ENCODE peak calls at places on chromosomes 11 and 22, in six cellular contexts. S, E, N, K, Q and Z are unnamed samples.

GRCh38 chr11:56923116-56923515 is 65.6 kb upstream of the OR5AK2 start:
- DNase-seq in K (no peak), Q (no peak), N (no peak), S (no peak), E (no peak), Z (no peak)

GRCh38 chr22:45007946-45008852 is 1.6 kb downstream of the PHF21B start:
- DNase-seq in S (peak), E (peak), Q (no peak), K (no peak), N (peak), Z (no peak)

GRCh38 chr22:30031764-30032468 is 48.3 kb upstream of the HORMAD2 start:
- DNase-seq in Q (no peak), K (no peak), S (no peak), N (no peak), E (no peak), Z (no peak)

GRCh38 chr11:110185599-110185998 is 92.4 kb downstream of the ZC3H12C start:
- DNase-seq in Q (no peak), K (no peak), E (no peak), S (no peak), N (no peak), Z (no peak)

GRCh38 chr11:115672999-115673411 is 168.8 kb upstream of the CADM1 start:
- DNase-seq in E (no peak), Q (no peak), N (no peak), K (no peak), S (no peak), Z (peak)

GRCh38 chr22:35546886-35547285 is 6.3 kb downstream of the RASD2 start:
- DNase-seq in K (no peak), Q (no peak), S (no peak), E (no peak), N (no peak), Z (no peak)

GRCh38 chr11:9568854-9569587 is 4.4 kb upstream of the WEE1 start:
- DNase-seq in E (peak), K (peak), S (peak), N (no peak), Q (no peak), Z (peak)

GRCh38 chr11:67119577-67120391 is 721 bp downstream of the KDM2A start:
- DNase-seq in E (peak), N (peak), S (peak), Q (no peak), K (no peak), Z (peak)

GRCh38 chr11:120401506-120401905 is 65.3 kb downstream of the ARHGEF12 start:
- DNase-seq in Q (no peak), N (no peak), E (no peak), K (no peak), S (no peak), Z (no peak)

GRCh38 chr22:31692186-31692886 is 30.3 kb upstream of the PISD start:
- DNase-seq in E (no peak), N (no peak), K (no peak), Q (no peak), S (no peak), Z (peak)

GRCh38 chr11:62687508-62688396 is 1.6 kb downstream of the LRRN4CL start:
- DNase-seq in Q (no peak), N (no peak), S (no peak), K (no peak), E (no peak), Z (peak)

GRCh38 chr11:94450061-94450460 is 43.6 kb downstream of the MRE11 start:
- DNase-seq in E (peak), S (no peak), K (no peak), Q (no peak), N (no peak), Z (no peak)

GRCh38 chr11:82233211-82233610 is 500.5 kb downstream of the FAM181B start:
- DNase-seq in K (no peak), Q (no peak), N (no peak), E (no peak), S (no peak), Z (no peak)

GRCh38 chr11:106400949-106401545 is 323.6 kb downstream of the AASDHPPT start:
- DNase-seq in K (no peak), E (no peak), Q (no peak), S (no peak), N (no peak), Z (no peak)

GRCh38 chr11:115676768-115677167 is 172.6 kb upstream of the CADM1 start:
- DNase-seq in N (no peak), Q (no peak), S (no peak), E (no peak), K (no peak), Z (no peak)

GRCh38 chr11:119773016-119773415 is 44.0 kb upstream of the NECTIN1 start:
- DNase-seq in N (no peak), E (no peak), Q (no peak), S (no peak), K (no peak), Z (no peak)

GRCh38 chr22:43625242-43625641 is 186.9 kb downstream of the EFCAB6 start:
- DNase-seq in N (no peak), K (no peak), E (no peak), Q (no peak), S (peak), Z (no peak)

GRCh38 chr11:95299078-95299611 is 68.1 kb upstream of the SESN3 start:
- DNase-seq in S (no peak), K (no peak), E (no peak), Q (no peak), N (no peak), Z (no peak)

GRCh38 chr22:40367342-40367741 is 3.1 kb upstream of the SGSM3 start:
- DNase-seq in S (no peak), Q (no peak), N (no peak), K (no peak), E (no peak), Z (no peak)

GRCh38 chr22:45251828-45252227 is 11.1 kb upstream of the KIAA0930 start:
- DNase-seq in S (no peak), N (no peak), K (no peak), Q (no peak), E (no peak), Z (no peak)

GRCh38 chr11:100942016-100942415 is 187.6 kb downstream of the PGR start:
- DNase-seq in K (no peak), Q (no peak), E (no peak), N (peak), S (no peak), Z (no peak)

GRCh38 chr11:129440028-129440630 is 64.5 kb downstream of the BARX2 start:
- DNase-seq in K (peak), Q (no peak), E (no peak), S (peak), N (no peak), Z (no peak)

DNA sequence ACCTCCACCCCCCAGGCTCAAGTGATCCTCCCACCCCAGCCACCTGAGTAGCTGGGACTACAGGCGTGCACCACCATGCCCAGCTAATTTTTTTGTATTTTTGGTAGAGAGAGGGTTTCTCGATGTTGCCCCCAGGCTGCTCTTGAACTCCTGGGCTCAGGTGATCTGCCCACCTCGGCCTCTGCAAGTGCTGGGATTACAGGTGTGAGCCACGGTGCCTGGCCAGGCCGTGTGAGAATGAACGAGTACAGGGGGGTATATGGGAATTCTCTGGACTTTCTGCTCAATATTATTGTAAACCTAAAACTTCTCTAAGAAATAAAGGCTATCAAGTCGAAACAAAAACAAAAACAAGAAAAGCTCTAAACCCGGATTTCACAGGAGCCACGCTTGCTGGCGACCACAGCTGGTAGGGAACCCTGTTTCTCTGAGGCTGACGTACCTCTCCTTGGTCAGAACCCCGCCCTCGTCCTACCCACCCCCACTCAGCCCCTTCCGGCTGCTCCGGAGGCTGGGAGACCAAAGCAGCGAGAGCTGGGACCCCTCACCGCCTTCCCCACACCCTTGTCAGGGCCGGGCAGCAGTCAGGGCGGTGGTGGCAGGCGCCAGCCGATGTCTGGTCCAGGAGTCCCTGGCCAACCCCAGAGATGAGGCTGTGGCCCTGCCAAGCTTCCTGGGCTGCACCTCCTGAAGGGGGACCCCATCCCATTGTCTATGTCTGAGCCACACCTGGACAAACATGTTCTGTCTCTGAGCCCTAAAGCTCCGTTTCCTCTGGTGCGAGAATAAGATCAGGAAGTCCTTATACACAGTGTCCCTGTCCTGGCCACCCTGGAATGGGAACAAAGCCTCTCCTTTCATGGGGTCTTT is 52.1 kb downstream of the LINC01488 start:
- DNase-seq in Q (no peak), K (no peak), E (no peak), N (no peak), S (no peak), Z (no peak)
- TF ChIP-seq MYC in Q (no peak), K (no peak), E (no peak), N (no peak), S (no peak), Z (no peak)

GRCh38 chr11:18789942-18790341 is 1.7 kb downstream of the PTPN5 start:
- DNase-seq in S (no peak), K (no peak), E (no peak), Q (no peak), N (no peak), Z (no peak)

GRCh38 chr11:18790820-18791174 is 801 bp downstream of the PTPN5 start:
- DNase-seq in Q (no peak), K (no peak), E (no peak), N (no peak), S (no peak), Z (no peak)

GRCh38 chr11:18792066-18792591 is 531 bp upstream of the PTPN5 start:
- DNase-seq in K (no peak), E (no peak), S (peak), Q (no peak), N (no peak), Z (no peak)

GRCh38 chr11:18792827-18793226 is 1.2 kb upstream of the PTPN5 start:
- DNase-seq in N (no peak), Q (no peak), E (no peak), S (no peak), K (no peak), Z (no peak)

DNA sequence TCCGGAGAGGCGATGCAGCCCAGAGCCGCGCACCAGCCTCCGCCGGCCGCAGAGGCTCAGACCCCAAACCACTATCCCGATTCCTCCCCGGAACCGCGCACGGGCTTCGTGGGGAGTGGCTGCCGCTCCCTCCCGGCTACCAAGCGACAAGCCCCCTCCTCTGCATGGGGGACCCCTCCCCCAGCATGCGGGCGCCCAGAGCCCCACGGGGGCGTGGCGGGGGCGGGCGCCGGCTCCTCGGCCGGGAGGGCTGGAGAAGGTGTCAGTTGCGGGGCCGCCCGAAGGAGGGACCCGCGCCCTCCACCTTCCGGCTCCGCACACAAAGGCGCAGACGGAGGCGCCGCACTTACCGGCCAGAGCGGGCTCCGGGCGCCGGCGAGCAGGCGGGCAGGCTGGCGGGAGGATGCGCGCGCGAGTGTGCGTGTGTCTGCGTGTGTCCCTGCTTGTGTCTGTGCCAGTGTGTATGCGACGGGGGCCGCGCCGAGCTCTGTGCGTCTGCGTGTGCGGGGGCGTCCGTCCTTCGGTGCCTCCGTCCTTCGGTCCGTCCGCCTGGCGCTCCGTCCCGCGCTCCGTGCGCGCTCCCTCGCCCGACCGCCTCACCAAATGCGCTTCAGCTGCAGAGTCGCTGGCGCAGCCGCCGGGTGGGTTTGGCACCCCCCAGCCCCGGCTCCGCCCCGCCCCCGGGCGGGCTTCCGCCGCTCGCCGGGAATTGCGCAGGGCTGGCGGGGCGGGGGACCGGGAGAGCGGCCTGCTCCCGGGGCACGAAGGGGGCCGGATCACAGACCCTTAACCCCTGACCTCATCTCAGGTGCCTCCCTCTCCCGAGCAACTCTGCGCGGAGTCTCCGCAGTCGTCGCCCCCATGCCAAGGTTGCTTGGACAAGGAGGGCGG is at the start of gene PTPN5:
- DNase-seq in N (no peak), E (no peak), K (no peak), S (peak), Q (no peak), Z (no peak)
- H3K4me3 ChIP-seq in N (no peak), E (peak), K (no peak), S (peak), Q (no peak), Z (no peak)

GRCh38 chr11:123478352-123478986 is 48.4 kb downstream of the GRAMD1B start:
- DNase-seq in E (peak), S (peak), K (peak), N (peak), Q (peak), Z (peak)

GRCh38 chr11:123473941-123474668 is 44.0 kb downstream of the GRAMD1B start:
- DNase-seq in N (no peak), K (no peak), Q (no peak), S (peak), E (peak), Z (peak)

GRCh38 chr11:123477205-123477907 is 47.3 kb downstream of the GRAMD1B start:
- DNase-seq in E (no peak), S (no peak), K (no peak), N (no peak), Q (no peak), Z (no peak)

GRCh38 chr11:123474994-123475393 is 44.9 kb downstream of the GRAMD1B start:
- DNase-seq in S (peak), Q (no peak), E (peak), K (no peak), N (no peak), Z (no peak)

DNA sequence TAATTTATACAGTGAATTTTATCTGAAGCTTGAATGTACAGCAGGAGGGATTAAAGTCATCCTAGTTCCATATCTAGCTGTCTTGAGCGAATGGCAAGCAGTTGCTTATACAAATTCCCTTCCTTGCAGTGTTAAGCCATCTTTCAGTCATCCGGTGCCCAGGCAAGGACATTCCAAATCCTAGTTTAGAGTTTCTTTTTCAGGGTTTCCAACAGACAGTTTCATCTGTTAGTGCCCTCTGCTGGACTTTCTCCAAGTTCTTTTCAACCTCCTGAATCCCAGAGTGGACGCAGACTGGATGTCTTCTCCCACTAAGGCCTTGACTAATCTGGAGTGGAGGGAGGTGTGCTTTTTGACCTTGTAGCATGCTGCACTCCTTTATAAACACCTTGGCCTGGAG is 45.4 kb downstream of the GRAMD1B start:
- DNase-seq in S (peak), K (no peak), N (no peak), E (peak), Q (no peak), Z (peak)
- TF ChIP-seq MAX in S (no peak), K (no peak), N (no peak), E (no peak), Q (no peak), Z (no peak)

DNA sequence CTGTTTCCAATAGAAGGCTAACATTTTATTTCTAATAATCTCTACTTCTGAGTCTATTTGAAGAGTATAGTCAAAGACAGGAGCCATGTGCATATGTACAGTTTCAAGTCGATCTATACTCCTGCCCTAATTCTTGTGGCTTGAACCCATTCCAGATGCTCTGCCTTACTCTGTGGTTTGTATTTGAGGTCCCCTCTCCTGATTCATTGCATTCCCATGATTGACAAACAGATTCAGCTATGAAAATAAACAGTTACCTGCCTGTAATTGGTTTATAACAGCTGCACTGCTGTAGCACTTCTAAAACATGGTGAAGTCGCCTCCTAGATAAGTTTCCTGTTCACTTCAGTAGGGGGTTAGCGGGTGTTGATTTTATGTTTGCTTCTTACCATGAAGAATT is 138.7 kb downstream of the SOX6 start:
- DNase-seq in S (no peak), E (no peak), K (no peak), Q (no peak), N (no peak), Z (no peak)
- TF ChIP-seq MYC in S (no peak), E (no peak), K (no peak), Q (no peak), N (no peak), Z (no peak)